ENCODE peak calls at places on chromosome 15, in five cellular contexts. E is fibroblast of lung, J is left ventricle myocardium inferior, W is brain microvascular endothelial cell, R is ovary. L is an unnamed sample. For H3K27me3 and H3K36me3, the result is how much of the 10 kb centered on the place peaks cover.

GRCh38 chr15:69498282-69498681 is 45.7 kb downstream of the RPLP1 start:
- DNase-seq in J (no peak), W (no peak), E (no peak), R (no peak), L (no peak)

GRCh38 chr15:81863157-81863556 is 182.7 kb downstream of the MEX3B start:
- DNase-seq in R (no peak), W (peak), J (no peak), E (peak), L (no peak)

GRCh38 chr15:78879517-78880241 is 7.0 kb downstream of the MORF4L1 start:
- DNase-seq in E (peak), J (no peak), R (no peak), W (no peak), L (no peak)

GRCh38 chr15:92719024-92719423 is 63.4 kb upstream of the FAM174B start:
- DNase-seq in W (no peak), E (no peak), R (no peak), J (no peak), L (no peak)

GRCh38 chr15:70412717-70413266 is 315.1 kb upstream of the TLE3 start:
- DNase-seq in J (no peak), E (no peak), R (no peak), W (no peak), L (no peak)

GRCh38 chr15:100031665-100032357 is 298.6 kb upstream of the LYSMD4 start:
- DNase-seq in J (no peak), R (no peak), E (no peak), W (no peak), L (no peak)

GRCh38 chr15:37789881-37790280 is 144.6 kb upstream of the TMCO5A start:
- DNase-seq in E (peak), R (no peak), W (peak), J (no peak), L (peak)

GRCh38 chr15:83208357-83208661 is 686 bp upstream of the HDGFL3 start:
- DNase-seq in J (no peak), W (no peak), E (no peak), R (no peak), L (no peak)

GRCh38 chr15:73694419-73694818 is 10.2 kb downstream of the CD276 start:
- DNase-seq in J (no peak), W (peak), R (no peak), E (peak), L (no peak)

GRCh38 chr15:81188354-81188753 is 8.3 kb upstream of the IL16 start:
- DNase-seq in R (no peak), J (no peak), E (no peak), W (no peak), L (no peak)

DNA sequence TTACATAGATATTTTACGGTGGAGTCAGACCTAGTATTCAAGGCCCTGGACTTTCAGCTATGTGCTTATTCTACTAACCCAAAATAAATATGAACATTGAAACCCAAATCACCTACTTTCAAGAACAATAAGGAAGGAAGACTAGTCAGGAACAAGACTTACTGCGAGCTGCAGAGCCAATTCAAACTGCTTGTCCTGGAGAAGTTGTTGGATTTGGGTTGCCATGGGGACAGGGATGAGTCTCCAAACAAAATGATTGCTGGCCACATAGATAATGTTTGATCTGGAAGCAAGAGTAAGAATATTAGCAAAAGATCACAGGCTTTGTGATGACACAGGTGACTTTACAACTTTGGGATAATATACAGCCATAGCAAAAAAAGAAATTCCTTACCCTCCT is 21.6 kb upstream of the PLA2G4F start:
- DNase-seq in W (no peak), R (no peak), J (no peak), E (no peak), L (no peak)
- H3K27me3 ChIP-seq in W (under half), R (under half), J (under half), E (under half), L (under half)

DNA sequence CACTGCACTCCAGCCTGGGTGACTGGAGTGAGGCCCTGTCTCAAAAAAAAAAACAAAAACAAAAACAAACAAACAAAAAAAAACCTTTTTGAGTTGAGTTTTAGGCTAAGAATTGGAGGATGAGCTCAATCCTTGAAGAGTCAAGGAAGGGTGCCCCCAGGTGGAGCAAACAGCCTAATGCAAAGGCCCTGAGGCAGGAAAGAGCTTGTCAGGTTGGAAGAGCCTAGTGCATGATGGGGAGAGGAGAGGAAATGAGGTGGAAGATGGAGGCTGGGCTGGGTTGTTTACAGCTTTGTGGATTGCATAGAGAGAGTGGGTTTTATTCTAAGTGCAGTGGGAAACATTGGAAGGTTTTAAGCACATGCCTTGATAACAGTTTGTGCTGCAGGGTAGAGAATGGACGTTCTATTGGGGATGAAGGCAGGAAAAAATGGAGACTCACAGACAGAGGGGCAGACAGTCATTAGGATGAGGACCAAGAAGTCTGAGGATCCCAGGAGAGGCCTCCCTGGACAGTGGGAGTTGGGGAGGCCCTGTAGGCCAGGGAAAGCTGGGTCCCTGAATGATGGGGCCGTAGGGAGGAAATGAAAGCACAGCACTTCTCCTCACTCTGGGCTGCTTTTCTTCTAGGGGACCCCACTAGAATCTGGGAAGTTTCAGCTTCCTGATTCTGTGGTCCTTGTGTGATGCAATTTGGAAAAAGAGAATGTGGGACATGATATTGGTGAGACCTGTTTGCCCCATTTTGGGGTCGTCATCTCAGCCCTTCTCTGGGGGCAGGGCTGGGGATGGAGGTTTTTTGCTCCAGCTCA is 1.9 kb upstream of the SNX22 start:
- DNase-seq in E (no peak), R (no peak), W (no peak), J (no peak), L (peak)
- TF ChIP-seq CTCF in E (peak), R (no peak), W (peak), J (peak), L (peak)

DNA sequence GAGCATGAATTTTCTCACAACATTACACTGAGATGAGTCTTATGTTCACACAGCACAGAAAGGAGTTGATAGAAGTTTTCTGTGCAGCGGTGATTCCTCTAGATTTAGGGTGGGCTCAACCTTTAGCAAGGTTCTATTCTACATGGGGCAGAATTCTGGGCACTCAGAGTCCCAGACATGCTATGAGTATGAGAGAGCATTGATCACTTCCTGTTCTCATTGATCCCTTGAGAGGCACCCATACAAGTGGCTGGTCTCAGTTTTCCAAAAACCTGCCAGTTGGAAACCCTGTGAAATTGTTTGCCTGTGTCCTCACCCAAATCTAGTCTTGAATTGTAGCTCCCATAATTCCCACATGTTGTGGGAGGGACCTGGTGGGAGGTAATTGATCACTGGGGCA is 112.5 kb upstream of the NR2F2 start:
- DNase-seq in E (no peak), J (no peak), W (no peak), R (no peak), L (no peak)
- H3K36me3 ChIP-seq in E (under half), J (under half), W (under half), R (under half), L (under half)

DNA sequence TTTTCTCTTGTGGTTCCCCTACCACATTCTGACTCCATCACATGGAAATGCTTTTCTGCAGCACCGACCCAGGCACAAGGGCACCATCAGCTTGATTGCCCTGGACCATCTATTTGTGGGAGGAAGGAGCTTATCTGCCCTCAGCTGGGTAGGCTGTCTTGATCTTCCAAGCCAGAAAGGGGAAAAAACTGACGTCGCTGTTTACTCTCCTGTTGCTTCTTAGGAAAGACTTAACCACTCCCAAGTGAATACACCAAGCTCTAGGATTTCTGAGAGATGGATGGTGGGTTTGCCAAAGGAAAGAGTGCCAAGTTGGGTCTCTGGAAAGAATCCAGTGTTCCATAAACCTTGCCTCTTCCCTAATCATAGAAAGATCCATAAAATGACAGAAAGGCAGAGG is 4.0 kb downstream of the TNFAIP8L3 start:
- DNase-seq in E (no peak), W (no peak), J (no peak), R (peak), L (no peak)
- H3K27me3 ChIP-seq in E (under half), W (under half), J (under half), R (under half), L (under half)

GRCh38 chr15:91304210-91304609 is 204.2 kb downstream of the SV2B start:
- DNase-seq in J (no peak), W (no peak), E (no peak), R (no peak), L (no peak)
- TF ChIP-seq CTCF in J (no peak), W (no peak), E (no peak), R (no peak), L (no peak)

L was measured in bronchial epithelial cell.